ENCODE peak calls at places on chromosomes 5 and 9, in six cellular contexts. E, R, V, B, U and C are unnamed samples.

GRCh38 chr5:130011986-130012385 is 107.7 kb downstream of the CHSY3 start:
- ATAC-seq in E (no peak), R (no peak), V (no peak), U (no peak), B (no peak), C (no peak)

GRCh38 chr5:117054141-117054540 is 479.5 kb upstream of the SEMA6A start:
- ATAC-seq in R (no peak), B (no peak), U (no peak), V (no peak), E (no peak), C (no peak)

GRCh38 chr9:136693490-136694162 is 6.4 kb upstream of the AGPAT2 start:
- ATAC-seq in V (peak; percentile 40), B (peak; percentile 30), E (peak; percentile 49), R (peak; percentile 88), U (peak; percentile 82), C (no peak)

GRCh38 chr5:138850854-138851253 is 24.3 kb downstream of the LRRTM2 start:
- ATAC-seq in U (no peak), B (no peak), R (no peak), V (no peak), E (no peak), C (no peak)

GRCh38 chr5:63398346-63398745 is 563.9 kb downstream of the HTR1A start:
- ATAC-seq in U (no peak), B (no peak), E (no peak), R (no peak), V (no peak), C (no peak)

GRCh38 chr5:37668524-37669047 is 171.3 kb downstream of the GDNF start:
- ATAC-seq in B (peak; percentile 91), E (peak; percentile 89), R (peak; percentile 91), U (peak; percentile 84), V (no peak), C (peak; percentile 92)

GRCh38 chr5:112649882-112650281 is 87.8 kb upstream of the APC start:
- ATAC-seq in V (no peak), E (no peak), U (no peak), R (peak; percentile 25), B (peak; percentile 53), C (no peak)

GRCh38 chr5:131758520-131758900 is 38.3 kb downstream of the FNIP1 start:
- ATAC-seq in R (no peak), B (no peak), U (peak; percentile 18), E (no peak), V (peak; percentile 32), C (no peak)

GRCh38 chr9:130182090-130182909 is 10.1 kb downstream of the NCS1 start:
- ATAC-seq in E (no peak), V (no peak), R (no peak), B (no peak), U (no peak), C (no peak)
- TF ChIP-seq POLR2A in E (no peak), V (no peak), R (no peak), B (no peak), U (no peak), C (no peak)

GRCh38 chr9:89625721-89626687 is 21.2 kb downstream of the GADD45G start:
- ATAC-seq in B (no peak), U (no peak), R (no peak), V (no peak), E (peak; percentile 84), C (no peak)
- H3K27ac ChIP-seq in B (no peak overlapping the region), U (no peak overlapping the region), R (no peak overlapping the region), V (no peak overlapping the region), E (no peak overlapping the region), C (peak overlapping the region; percentile 90)

DNA sequence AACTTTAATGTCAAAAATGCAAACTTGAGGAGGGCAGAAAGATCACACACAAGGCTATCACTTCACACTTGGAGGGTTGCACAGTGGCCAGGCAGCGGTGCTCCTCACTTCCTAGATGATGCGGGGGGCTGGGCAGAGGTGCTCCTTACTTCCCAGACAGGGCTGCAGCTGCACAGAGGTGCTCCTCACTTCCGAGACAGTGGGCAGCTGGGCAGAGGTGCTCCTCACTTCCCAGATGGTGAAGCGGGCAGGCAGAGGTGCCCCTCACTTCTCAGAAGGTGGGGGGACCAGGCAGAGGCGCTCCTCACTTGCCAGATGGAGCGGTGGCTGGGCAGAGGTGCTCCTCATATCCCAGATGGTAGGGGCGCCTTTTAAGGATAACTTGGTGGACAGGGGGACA is 423.2 kb upstream of the RORB start:
- ATAC-seq in R (no peak), E (no peak), V (no peak), U (no peak), B (no peak), C (no peak)
- TF ChIP-seq POLR2AphosphoS5 in R (no peak), E (no peak), V (no peak), U (no peak), B (no peak), C (no peak)

DNA sequence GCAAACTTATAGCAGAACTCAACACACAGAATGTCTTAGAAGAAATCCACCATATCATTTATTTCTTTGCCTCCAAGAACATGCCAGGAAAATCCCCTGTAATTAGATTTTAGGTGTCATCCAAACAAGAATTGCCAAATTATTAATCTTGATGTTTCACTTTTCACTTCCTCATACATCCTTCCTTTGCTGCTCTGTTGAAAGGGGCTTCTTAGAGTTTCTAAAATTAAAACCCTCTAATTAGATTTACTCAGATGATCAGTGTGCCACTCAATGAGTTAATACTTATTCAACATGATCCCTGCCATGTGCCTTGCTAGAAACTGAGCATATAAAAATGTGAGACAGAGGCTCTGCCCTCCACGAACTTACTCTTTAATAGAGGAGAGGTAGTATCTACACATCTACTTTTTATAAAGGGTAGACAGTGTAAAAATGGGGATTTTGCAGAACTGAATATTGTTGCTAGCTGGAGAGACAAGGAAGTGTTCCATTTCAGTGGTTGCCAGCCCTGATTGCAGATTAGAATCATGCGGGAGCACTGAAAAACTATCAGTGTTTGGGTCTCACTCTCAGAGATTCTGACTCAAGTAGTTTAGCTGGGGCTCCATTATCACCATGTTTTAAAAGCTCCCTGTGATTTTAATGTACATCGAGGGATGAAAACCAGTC is 498.4 kb downstream of the TLE4 start:
- ATAC-seq in V (peak; percentile 45), U (no peak), B (no peak), R (no peak), E (no peak), C (no peak)
- TF ChIP-seq POLR2A in V (no peak), U (no peak), B (no peak), R (no peak), E (no peak), C (no peak)

GRCh38 chr9:126367139-126367538 is 40.5 kb downstream of the MVB12B start:
- ATAC-seq in V (no peak), E (no peak), U (no peak), B (no peak), R (no peak), C (no peak)

GRCh38 chr9:126367646-126368419 is 41.2 kb downstream of the MVB12B start:
- ATAC-seq in E (no peak), B (peak; percentile 39), R (no peak), V (no peak), U (no peak), C (no peak)

GRCh38 chr9:126365780-126366179 is 39.2 kb downstream of the MVB12B start:
- ATAC-seq in U (no peak), V (no peak), B (no peak), E (no peak), R (no peak), C (no peak)

GRCh38 chr9:126363847-126364671 is 37.4 kb downstream of the MVB12B start:
- ATAC-seq in B (no peak), V (no peak), E (no peak), U (no peak), R (no peak), C (no peak)

GRCh38 chr9:126366366-126367011 is 39.9 kb downstream of the MVB12B start:
- ATAC-seq in E (no peak), R (no peak), B (peak; percentile 44), U (no peak), V (no peak), C (peak; percentile 90)
- H3K27ac ChIP-seq in E (no peak overlapping the region), R (no peak overlapping the region), B (peak overlapping the region; percentile 58), U (no peak overlapping the region), V (no peak overlapping the region), C (no peak overlapping the region)

DNA sequence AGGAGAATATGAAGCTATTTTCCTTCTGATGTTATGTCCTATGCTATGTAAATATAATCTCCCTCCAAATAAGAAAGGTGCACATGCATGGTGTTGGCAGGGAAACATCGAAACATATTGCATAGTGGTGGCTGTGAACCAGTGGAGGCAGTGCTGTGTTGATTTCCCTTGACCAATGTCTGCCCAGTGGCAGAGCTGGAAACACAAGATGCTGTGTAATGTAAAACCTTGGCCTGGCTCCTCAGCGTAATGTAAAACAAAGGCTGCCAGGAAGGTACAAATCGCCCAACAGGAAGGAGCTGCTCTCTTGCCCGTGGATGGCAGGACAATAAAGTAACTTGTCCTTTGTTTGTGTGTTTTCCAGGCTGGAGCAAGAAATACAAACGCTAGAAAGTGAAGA is 143.4 kb downstream of the PALM2AKAP2 start:
- ATAC-seq in V (no peak), B (no peak), U (no peak), E (no peak), R (no peak), C (no peak)
- TF ChIP-seq POLR2AphosphoS5 in V (no peak), B (no peak), U (no peak), E (no peak), R (no peak), C (no peak)

GRCh38 chr5:119452373-119453044 is at the start of gene HSD17B4:
- ATAC-seq in V (peak; percentile 96), E (peak; percentile 94), B (peak; percentile 98), U (peak; percentile 97), R (peak; percentile 93), C (peak; percentile 94)
- TF ChIP-seq POLR2A in V (peak; percentile 86), E (peak; percentile 79), B (no peak), U (peak; percentile 90), R (peak; percentile 33), C (peak; percentile 56)

GRCh38 chr9:88775037-88775471 is 216.2 kb upstream of the S1PR3 start:
- ATAC-seq in B (peak; percentile 84), V (no peak), U (peak; percentile 64), E (no peak), R (no peak), C (peak; percentile 92)
- H3K27ac ChIP-seq in B (no peak overlapping the region), V (no peak overlapping the region), U (peak overlapping the region; percentile 61), E (no peak overlapping the region), R (no peak overlapping the region), C (peak overlapping the region; percentile 41)

GRCh38 chr9:4334439-4334838 is 34.6 kb upstream of the GLIS3 start:
- ATAC-seq in B (peak; percentile 75), R (peak; percentile 67), E (peak; percentile 84), U (no peak), V (peak; percentile 60), C (peak; percentile 77)
- TF ChIP-seq POLR2AphosphoS5 in B (peak; percentile 33), R (no peak), E (no peak), U (no peak), V (no peak), C (no peak)

DNA sequence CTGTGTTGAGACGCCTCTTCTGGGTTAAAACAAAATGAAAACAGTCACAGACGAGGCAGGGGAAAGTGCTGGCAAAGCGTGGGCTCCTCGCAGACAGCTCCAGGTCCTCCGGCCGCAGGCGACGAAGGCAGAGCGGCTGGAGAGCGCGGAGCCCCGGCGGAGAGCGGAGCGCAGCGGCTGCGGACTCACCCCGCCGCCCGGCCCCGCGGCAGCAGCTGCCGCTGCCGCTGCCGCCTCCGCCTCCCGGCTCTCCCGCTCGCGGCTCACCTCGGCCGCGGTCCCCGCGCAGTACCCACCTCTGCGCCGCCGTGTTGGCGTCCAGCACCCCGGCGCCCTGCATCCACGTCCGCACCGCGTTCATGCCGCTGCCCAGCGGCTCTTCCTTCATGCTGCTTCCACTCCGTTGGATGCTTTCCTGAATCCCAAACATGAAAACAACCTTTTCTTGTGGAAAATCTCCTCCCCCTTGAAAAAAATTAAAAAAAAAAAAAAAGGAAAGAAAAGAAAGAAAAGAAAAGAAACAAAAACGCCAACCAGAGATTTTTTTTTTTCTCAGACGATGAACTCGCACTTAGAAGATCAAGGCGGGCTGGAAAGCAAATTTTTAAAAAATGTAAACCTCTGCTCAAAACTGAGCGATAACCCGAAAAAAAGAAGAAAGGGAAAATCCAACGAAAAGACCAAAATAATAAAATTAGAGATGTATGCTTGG is 511 bp downstream of the EBF1 start:
- ATAC-seq in U (peak; percentile 69), E (peak; percentile 56), V (peak; percentile 7), R (peak; percentile 13), B (peak; percentile 25), C (no peak)
- TF ChIP-seq POLR2A in U (no peak), E (no peak), V (peak; percentile 57), R (no peak), B (no peak), C (no peak)